ENCODE peak calls at places on chromosomes 13 and 19, in nine cellular contexts. R is head of caudate nucleus, X is heart left ventricle, D is colonic mucosa, M is NCI-H774, U is HFFc6, W is AML-193, T is fibroblast of the conjunctiva, N is Calu3. A is an unnamed sample.

GRCh38 chr19:34505321-34506025 is 23.9 kb downstream of the WTIP start:
- DNase-seq in R (peak; percentile 1), X (no peak), D (no peak), M (no peak), U (no peak), W (no peak), T (no peak), N (no peak), A (no peak)

GRCh38 chr19:54570316-54570715 is 3.3 kb upstream of the LILRA2 start:
- DNase-seq in R (no peak), X (no peak), D (no peak), M (no peak), U (no peak), W (no peak), T (no peak), N (no peak), A (no peak)

GRCh38 chr19:1901940-1902404 is 3.2 kb upstream of the ADAT3 start:
- DNase-seq in R (no peak), X (peak; percentile 41), D (no peak), M (no peak), U (no peak), W (no peak), T (no peak), N (no peak), A (no peak)

GRCh38 chr13:26605845-26606244 is 48.4 kb downstream of the WASF3 start:
- DNase-seq in R (no peak), X (no peak), D (no peak), M (no peak), U (no peak), W (no peak), T (no peak), N (no peak), A (no peak)

GRCh38 chr13:38947049-38947448 is 43.6 kb downstream of the STOML3 start:
- DNase-seq in R (no peak), X (no peak), D (no peak), M (no peak), U (no peak), W (no peak), T (no peak), N (no peak), A (no peak)

GRCh38 chr19:13154911-13155471 is 4.8 kb downstream of the IER2 start:
- DNase-seq in R (no peak), X (peak; percentile 55), D (peak; percentile 97), M (peak; percentile 77), U (peak; percentile 74), W (peak; percentile 10), T (no peak), N (peak; percentile 89), A (no peak)

GRCh38 chr13:102402292-102402691 is 444 bp upstream of the FGF14 start:
- DNase-seq in R (peak; percentile 41), X (peak; percentile 29), D (no peak), M (peak; percentile 59), U (no peak), W (no peak), T (peak; percentile 35), N (no peak), A (no peak)

GRCh38 chr13:99339736-99340392 is 32.7 kb upstream of the GPR183 start:
- DNase-seq in R (no peak), X (no peak), D (no peak), M (no peak), U (peak; percentile 27), W (peak; percentile 80), T (no peak), N (no peak), A (no peak)

GRCh38 chr13:40533072-40533471 is 133.4 kb downstream of the FOXO1 start:
- DNase-seq in R (no peak), X (no peak), D (no peak), M (no peak), U (no peak), W (no peak), T (no peak), N (no peak), A (no peak)

GRCh38 chr13:98959775-98960325 is 18.0 kb downstream of the DOCK9 start:
- DNase-seq in R (no peak), X (no peak), D (no peak), M (peak; percentile 76), U (no peak), W (no peak), T (no peak), N (no peak), A (no peak)

GRCh38 chr13:50740052-50740741 is 103.3 kb downstream of the DLEU7 start:
- DNase-seq in R (no peak), X (no peak), D (no peak), M (no peak), U (no peak), W (no peak), T (no peak), N (no peak), A (peak; percentile 39)

A was measured in stromal cell of bone marrow.